ENCODE peak calls at places on chromosome 4, in six cellular contexts. B, O, Y, D, H and F are unnamed samples.

GRCh38 chr4:3291969-3292570 is 751 bp upstream of the RGS12 start:
- DNase-seq in B (peak), O (peak), Y (peak), D (peak), H (peak), F (peak)

GRCh38 chr4:160481696-160482330 is 1378.9 kb downstream of the RAPGEF2 start:
- DNase-seq in B (peak), O (no peak), Y (no peak), D (no peak), H (no peak), F (no peak)

GRCh38 chr4:139921551-139922184 is 232.3 kb downstream of the MAML3 start:
- DNase-seq in B (no peak), O (no peak), Y (peak), D (no peak), H (peak), F (no peak)

GRCh38 chr4:80365928-80366327 is 30.4 kb downstream of the CFAP299 start:
- DNase-seq in B (peak), O (no peak), Y (peak), D (peak), H (peak), F (no peak)

GRCh38 chr4:77104405-77105292 is 28.9 kb upstream of the CCNI start:
- DNase-seq in B (peak), O (no peak), Y (peak), D (peak), H (no peak), F (peak)

GRCh38 chr4:103895876-103896465 is 176.2 kb upstream of the TACR3 start:
- DNase-seq in B (no peak), O (no peak), Y (no peak), D (no peak), H (no peak), F (no peak)

GRCh38 chr4:182307746-182308145 is 64.5 kb downstream of the TENM3 start:
- DNase-seq in B (no peak), O (peak), Y (no peak), D (peak), H (no peak), F (no peak)

GRCh38 chr4:180261346-180261745 is 1981.9 kb upstream of the TENM3 start:
- DNase-seq in B (no peak), O (no peak), Y (no peak), D (no peak), H (peak), F (no peak)

GRCh38 chr4:37628977-37629609 is 57.1 kb downstream of the RELL1 start:
- DNase-seq in B (no peak), O (no peak), Y (no peak), D (peak), H (no peak), F (no peak)

GRCh38 chr4:174580597-174580996 is 58.3 kb upstream of the HPGD start:
- DNase-seq in B (no peak), O (no peak), Y (no peak), D (no peak), H (no peak), F (no peak)

GRCh38 chr4:11566440-11567022 is 137.8 kb upstream of the HS3ST1 start:
- DNase-seq in B (no peak), O (no peak), Y (no peak), D (no peak), H (no peak), F (no peak)

GRCh38 chr4:56995525-56995924 is 16.8 kb downstream of the POLR2B start:
- DNase-seq in B (peak), O (no peak), Y (no peak), D (no peak), H (no peak), F (peak)

GRCh38 chr4:24978291-24979072 is 52.3 kb downstream of the LGI2 start:
- DNase-seq in B (no peak), O (no peak), Y (no peak), D (no peak), H (no peak), F (no peak)

GRCh38 chr4:16159321-16159720 is 67.0 kb downstream of the TAPT1 start:
- DNase-seq in B (no peak), O (no peak), Y (no peak), D (no peak), H (no peak), F (no peak)

GRCh38 chr4:69984030-69984443 is 11.7 kb upstream of the STATH start:
- DNase-seq in B (no peak), O (no peak), Y (no peak), D (peak), H (peak), F (no peak)

GRCh38 chr4:48247142-48247877 is 22.3 kb downstream of the TEC start:
- DNase-seq in B (no peak), O (no peak), Y (no peak), D (no peak), H (no peak), F (no peak)

GRCh38 chr4:4418676-4419370 is 31.9 kb downstream of the NSG1 start:
- DNase-seq in B (no peak), O (peak), Y (peak), D (no peak), H (no peak), F (no peak)

GRCh38 chr4:41362647-41363383 is 106.1 kb downstream of the UCHL1 start:
- DNase-seq in B (peak), O (peak), Y (no peak), D (no peak), H (peak), F (no peak)

GRCh38 chr4:156495836-156496235 is 475.8 kb downstream of the PDGFC start:
- DNase-seq in B (no peak), O (no peak), Y (no peak), D (peak), H (no peak), F (no peak)

GRCh38 chr4:165208322-165208652 is 926 bp downstream of the KLHL2 start:
- DNase-seq in B (no peak), O (no peak), Y (no peak), D (no peak), H (no peak), F (no peak)

GRCh38 chr4:142811034-142811433 is 35.1 kb downstream of the INPP4B start:
- DNase-seq in B (no peak), O (no peak), Y (no peak), D (no peak), H (no peak), F (no peak)

GRCh38 chr4:56627985-56628384 is 53.1 kb downstream of the HOPX start:
- DNase-seq in B (no peak), O (no peak), Y (no peak), D (no peak), H (no peak), F (no peak)

GRCh38 chr4:152310223-152310622 is 225.7 kb downstream of the FBXW7 start:
- DNase-seq in B (no peak), O (peak), Y (no peak), D (peak), H (no peak), F (no peak)

GRCh38 chr4:6324999-6325790 is 55.5 kb downstream of the WFS1 start:
- DNase-seq in B (peak), O (no peak), Y (peak), D (peak), H (peak), F (peak)

GRCh38 chr4:105474110-105474518 is 252 bp upstream of the PPA2 start:
- DNase-seq in B (peak), O (no peak), Y (peak), D (peak), H (no peak), F (peak)

GRCh38 chr4:159162576-159162975 is 59.7 kb downstream of the RAPGEF2 start:
- DNase-seq in B (no peak), O (no peak), Y (no peak), D (no peak), H (no peak), F (no peak)

GRCh38 chr4:145956288-145956890 is 17.8 kb upstream of the ZNF827 start:
- DNase-seq in B (no peak), O (peak), Y (no peak), D (peak), H (peak), F (no peak)

GRCh38 chr4:78864405-78865024 is 74.7 kb downstream of the PAQR3 start:
- DNase-seq in B (no peak), O (no peak), Y (no peak), D (peak), H (peak), F (no peak)

GRCh38 chr4:2245787-2246275 is 3.9 kb upstream of the HAUS3 start:
- DNase-seq in B (no peak), O (no peak), Y (no peak), D (no peak), H (no peak), F (no peak)

GRCh38 chr4:139278956-139279722 is 886 bp downstream of the MGARP start:
- DNase-seq in B (peak), O (no peak), Y (no peak), D (no peak), H (peak), F (no peak)

DNA sequence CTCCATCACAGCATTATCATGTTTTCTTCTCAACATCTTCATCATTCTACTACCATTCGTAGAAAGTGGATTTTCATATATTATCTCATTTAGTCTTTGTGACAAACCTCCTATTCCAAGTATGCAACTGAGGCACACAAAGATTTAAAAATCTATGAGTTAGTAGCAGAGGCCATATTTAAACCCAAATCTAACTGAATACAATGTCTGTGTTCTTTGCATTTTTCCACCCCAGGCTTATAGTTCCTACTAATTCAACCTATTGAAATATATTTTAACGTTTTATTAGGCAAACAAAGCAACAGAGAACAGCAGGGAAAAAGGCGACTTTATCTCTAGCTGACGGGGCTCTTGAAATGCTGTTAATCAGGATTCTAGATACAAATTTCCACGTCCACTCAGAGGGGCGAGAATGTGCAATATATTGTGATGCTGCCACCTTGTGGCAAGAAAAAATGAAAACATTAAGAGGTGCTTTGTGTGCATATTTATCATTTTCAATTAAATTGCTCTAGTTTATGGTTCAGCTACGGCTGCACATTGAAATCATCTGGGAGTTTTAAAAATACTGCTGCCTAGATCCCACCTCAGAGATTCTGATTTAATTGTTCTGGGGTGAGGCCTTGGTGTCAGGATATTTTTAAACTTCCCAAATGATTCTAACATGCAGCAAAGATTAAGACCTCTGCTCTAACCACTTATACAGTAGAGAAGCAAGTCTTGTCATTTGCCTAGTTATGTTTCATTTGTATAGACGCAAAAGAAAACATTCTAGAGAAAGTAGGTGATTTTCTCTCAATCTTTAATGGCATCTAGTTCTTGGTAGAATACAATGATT is 315.9 kb downstream of the MAPK10 start:
- DNase-seq in B (no peak), O (no peak), Y (no peak), D (peak), H (peak), F (no peak)
- H3K4me3 ChIP-seq in B (no peak), O (no peak), Y (no peak), D (no peak), H (no peak), F (no peak)

DNA sequence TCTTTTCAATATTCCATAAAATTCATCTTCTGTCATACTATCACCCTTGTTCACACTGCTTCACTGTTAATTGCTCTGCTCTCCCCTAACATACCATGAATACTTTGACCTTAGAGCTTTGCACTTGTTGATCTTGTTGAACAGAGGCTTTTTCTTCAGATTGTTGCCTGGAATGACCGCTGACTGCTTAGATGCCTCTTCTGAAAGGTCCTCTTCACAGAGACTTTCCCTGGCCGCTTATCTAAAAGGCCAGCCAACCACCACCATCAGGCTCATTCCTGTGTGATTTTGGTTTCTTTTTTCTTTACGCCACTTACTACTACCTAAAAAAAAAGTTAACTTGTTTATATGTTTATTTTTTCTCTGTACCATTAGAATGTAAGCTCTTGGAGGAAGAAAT is 667.7 kb downstream of the STPG2 start:
- DNase-seq in B (no peak), O (no peak), Y (no peak), D (no peak), H (no peak), F (no peak)
- H3K4me3 ChIP-seq in B (no peak), O (no peak), Y (no peak), D (no peak), H (no peak), F (no peak)

DNA sequence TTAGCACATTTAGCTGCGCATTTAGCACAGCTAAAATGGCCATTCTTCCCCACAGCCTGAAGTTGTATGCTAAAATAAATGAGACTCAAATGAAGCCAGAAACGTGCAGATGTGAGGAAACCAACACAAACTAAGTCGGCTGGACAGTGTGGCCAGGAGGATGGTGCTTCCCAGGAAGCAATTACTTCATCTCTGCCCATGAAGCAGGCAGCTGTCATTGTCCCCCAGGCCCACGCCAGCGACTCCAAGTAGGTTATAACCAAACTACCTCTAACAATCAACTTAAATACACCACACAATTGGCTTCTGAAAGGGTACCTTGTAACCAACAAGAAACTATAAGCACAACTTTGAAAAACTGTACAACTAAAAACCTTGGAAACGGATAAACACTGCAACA is 39.3 kb downstream of the AFAP1 start:
- DNase-seq in B (no peak), O (no peak), Y (no peak), D (no peak), H (no peak), F (no peak)
- H3K4me3 ChIP-seq in B (no peak), O (no peak), Y (no peak), D (no peak), H (no peak), F (no peak)

DNA sequence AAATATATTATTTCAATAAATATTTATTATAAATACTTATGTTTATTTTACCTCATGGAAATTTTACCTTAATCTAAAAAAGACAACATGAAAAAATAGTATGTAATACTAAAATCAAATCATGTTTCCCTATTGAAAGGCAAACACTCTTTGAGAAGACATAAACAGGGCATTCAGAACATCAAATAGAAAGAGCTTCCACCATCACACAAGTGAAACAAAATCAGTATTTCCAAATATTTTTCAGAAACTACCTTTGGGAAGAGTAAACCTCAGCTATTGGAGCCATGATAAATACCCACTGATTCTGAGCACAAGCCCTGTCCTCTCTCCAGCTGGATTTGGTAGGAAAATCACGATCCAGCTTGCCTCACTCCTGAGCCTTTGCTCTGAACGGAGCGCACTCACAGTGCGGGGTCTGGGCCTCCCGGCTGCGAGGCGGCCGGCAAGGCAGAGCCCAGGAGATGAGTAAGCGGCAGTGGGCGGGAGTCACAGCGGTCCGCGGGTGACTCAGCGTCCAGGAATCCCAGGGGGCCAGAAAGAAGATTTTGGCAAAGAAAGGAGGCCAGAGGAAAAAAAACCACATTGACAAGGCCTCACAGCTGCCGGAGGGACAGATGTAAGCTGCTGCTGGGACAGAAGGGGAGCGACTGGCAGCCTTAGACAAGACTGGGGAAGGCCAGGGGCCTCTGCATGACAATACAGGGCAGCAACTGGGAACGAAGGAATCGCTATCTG is 14.7 kb upstream of the ANXA5 start:
- DNase-seq in B (peak), O (peak), Y (peak), D (peak), H (peak), F (peak)
- H3K4me3 ChIP-seq in B (no peak), O (peak), Y (peak), D (peak), H (peak), F (peak)

GRCh38 chr4:84940960-84941359 is 25.5 kb downstream of the WDFY3 start:
- DNase-seq in B (no peak), O (no peak), Y (no peak), D (no peak), H (no peak), F (no peak)
- H3K4me3 ChIP-seq in B (no peak), O (no peak), Y (no peak), D (no peak), H (no peak), F (no peak)

GRCh38 chr4:173538148-173538902 is 8.3 kb upstream of the HAND2 start:
- DNase-seq in B (peak), O (no peak), Y (peak), D (no peak), H (peak), F (peak)
- H3K4me3 ChIP-seq in B (peak), O (no peak), Y (peak), D (no peak), H (peak), F (peak)

DNA sequence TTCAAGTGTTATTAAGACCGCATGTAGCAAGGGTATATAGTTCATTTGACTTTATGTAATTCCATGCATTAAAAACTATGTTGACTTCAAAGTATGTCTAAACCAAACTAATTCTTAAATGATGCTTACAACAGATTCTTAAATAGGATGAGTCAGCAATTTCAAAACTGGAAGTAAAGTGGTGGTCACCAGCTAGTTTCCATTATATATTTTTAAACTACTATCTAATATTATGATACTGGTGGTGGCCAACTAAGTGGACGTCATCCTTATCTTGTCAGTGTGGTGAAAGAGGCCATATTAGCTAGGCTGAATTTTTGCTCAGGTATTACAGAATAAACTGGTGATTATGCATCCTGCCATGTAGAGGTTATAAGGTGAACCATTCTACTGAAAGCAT is 1.2 kb downstream of the IL15 start:
- DNase-seq in B (no peak), O (no peak), Y (no peak), D (no peak), H (no peak), F (no peak)
- H3K4me3 ChIP-seq in B (peak), O (peak), Y (peak), D (peak), H (no peak), F (peak)

DNA sequence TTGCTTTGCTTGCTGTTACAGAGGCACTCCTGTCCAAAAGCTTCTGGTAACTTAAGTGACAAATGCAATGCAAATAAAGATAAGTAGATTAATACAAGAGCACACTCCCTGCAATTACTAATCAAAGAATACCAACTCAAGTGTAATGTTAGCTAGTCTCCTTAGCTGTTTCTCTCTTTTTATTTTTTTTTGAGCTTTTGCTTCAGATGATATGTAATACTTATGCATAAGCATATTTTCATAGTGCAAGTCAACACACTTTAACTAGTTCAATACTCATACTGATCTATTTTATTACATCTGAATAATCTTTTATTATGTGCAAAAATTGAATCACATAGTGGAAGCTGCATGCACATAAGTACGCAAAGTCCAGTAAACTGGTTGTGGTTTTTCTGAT is 2.7 kb downstream of the SLC7A11 start:
- DNase-seq in B (no peak), O (no peak), Y (no peak), D (no peak), H (no peak), F (no peak)
- H3K4me3 ChIP-seq in B (no peak), O (no peak), Y (no peak), D (peak), H (no peak), F (no peak)

DNA sequence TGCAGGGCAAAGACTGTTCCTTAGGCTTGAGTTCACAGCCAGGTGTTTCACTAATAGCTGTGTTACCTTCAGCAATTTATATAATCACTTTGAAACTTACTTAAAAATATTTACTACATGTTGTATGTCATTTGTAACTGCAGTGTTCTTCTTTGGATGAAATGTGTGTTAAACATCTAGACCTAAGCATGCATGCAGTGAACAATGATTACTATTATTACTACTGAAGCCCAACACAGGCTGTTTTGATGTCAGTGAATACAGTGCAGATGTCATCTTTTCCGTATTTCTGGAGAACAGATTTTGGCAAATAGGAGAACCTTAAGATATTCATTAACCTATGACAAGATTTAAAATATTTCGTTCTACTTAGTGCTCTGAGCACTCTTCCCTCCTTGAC is 101.8 kb upstream of the ANK2 start:
- DNase-seq in B (no peak), O (no peak), Y (no peak), D (no peak), H (no peak), F (no peak)
- H3K4me3 ChIP-seq in B (no peak), O (no peak), Y (no peak), D (no peak), H (no peak), F (no peak)